ENCODE peak calls at places on chromosomes 3 and 15, in eight cellular contexts. Z is coronary artery, B is heart left ventricle, S is AG04450, C is epithelial cell of esophagus, M is osteoblast, O is nephron progenitor cell, A is tibial nerve. Q is an unnamed sample.

GRCh38 chr3:151367448-151367847 is 17.1 kb downstream of the P2RY12 start:
- DNase-seq in Z (no peak), B (no peak), S (no peak), C (no peak), M (no peak), O (no peak), A (no peak), Q (no peak)

GRCh38 chr3:9595877-9596276 is 42.3 kb upstream of the LHFPL4 start:
- DNase-seq in Z (no peak), B (no peak), S (no peak), C (peak; percentile 7), M (no peak), O (no peak), A (no peak), Q (no peak)

GRCh38 chr3:118760611-118761606 is 273.7 kb downstream of the IGSF11 start:
- DNase-seq in Z (no peak), B (no peak), S (no peak), C (no peak), M (peak; percentile 45), O (no peak), A (no peak), Q (no peak)

GRCh38 chr15:48507416-48508065 is 138.0 kb downstream of the FBN1 start:
- DNase-seq in Z (no peak), B (no peak), S (peak; percentile 11), C (peak; percentile 70), M (no peak), O (no peak), A (no peak), Q (no peak)

GRCh38 chr15:67107014-67107812 is 41.8 kb downstream of the SMAD3 start:
- DNase-seq in Z (no peak), B (peak; percentile 85), S (peak; percentile 97), C (peak; percentile 98), M (peak; percentile 92), O (no peak), A (no peak), Q (peak; percentile 99)

GRCh38 chr3:12303532-12303931 is 14.7 kb downstream of the PPARG start:
- DNase-seq in Z (no peak), B (no peak), S (peak; percentile 83), C (peak; percentile 86), M (peak; percentile 92), O (no peak), A (no peak), Q (no peak)

GRCh38 chr3:40187945-40188344 is 121.6 kb upstream of the EIF1B start:
- DNase-seq in Z (no peak), B (no peak), S (no peak), C (peak; percentile 35), M (no peak), O (no peak), A (no peak), Q (no peak)

GRCh38 chr3:66598168-66598567 is 97.3 kb upstream of the LRIG1 start:
- DNase-seq in Z (no peak), B (no peak), S (no peak), C (no peak), M (no peak), O (no peak), A (no peak), Q (no peak)

GRCh38 chr3:153980252-153980590 is 141.0 kb upstream of the ARHGEF26 start:
- DNase-seq in Z (no peak), B (no peak), S (no peak), C (peak; percentile 81), M (no peak), O (no peak), A (no peak), Q (no peak)

GRCh38 chr15:95162967-95163531 is 931.7 kb downstream of the MCTP2 start:
- DNase-seq in Z (no peak), B (no peak), S (peak; percentile 51), C (peak; percentile 94), M (no peak), O (no peak), A (no peak), Q (no peak)

GRCh38 chr3:23819599-23820360 is 14.0 kb downstream of the UBE2E1 start:
- DNase-seq in Z (no peak), B (no peak), S (no peak), C (no peak), M (no peak), O (no peak), A (no peak), Q (no peak)

DNA sequence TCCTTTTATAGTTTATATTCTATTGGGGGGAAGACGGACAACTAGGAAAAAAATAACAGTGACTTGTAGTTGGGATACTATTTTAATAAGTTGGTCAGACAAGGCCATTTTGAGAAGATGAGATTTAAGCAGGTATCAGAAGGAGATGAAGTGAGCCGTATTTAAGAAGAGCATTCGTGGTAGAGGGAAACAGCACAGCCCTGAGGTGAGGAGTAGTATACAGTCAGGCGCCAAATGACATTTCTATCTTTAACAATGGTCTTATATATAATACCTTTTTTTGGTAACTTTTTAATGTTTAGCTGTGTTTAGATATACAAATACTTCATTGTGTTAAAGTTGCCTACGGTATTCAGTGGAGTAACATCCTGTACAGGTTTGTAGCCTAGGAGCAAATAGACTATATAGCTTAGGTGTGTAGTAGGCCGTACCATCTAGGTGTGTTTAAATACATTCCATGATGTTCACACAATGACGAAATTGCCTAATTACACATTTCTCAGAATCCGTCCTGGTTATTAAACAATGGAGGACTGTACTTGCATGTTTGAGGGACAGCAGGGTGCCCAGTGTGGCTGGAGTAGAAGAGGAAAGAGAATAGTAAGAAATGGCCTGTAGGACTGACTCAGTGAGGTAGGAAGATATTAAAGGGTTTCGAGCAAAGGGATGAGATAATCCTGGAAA is 1.6 kb downstream of the NKTR start:
- DNase-seq in Z (no peak), B (no peak), S (no peak), C (peak; percentile 56), M (no peak), O (no peak), A (no peak), Q (no peak)
- TF ChIP-seq CTCF in Z (no peak), B (no peak), S (peak; percentile 39), C (peak; percentile 48), M (peak; percentile 28), O (peak; percentile 8), A (no peak), Q (peak; percentile 31)

GRCh38 chr15:81161851-81162250 is 27.8 kb downstream of the CFAP161 start:
- DNase-seq in Z (no peak), B (no peak), S (no peak), C (no peak), M (no peak), O (no peak), A (no peak), Q (no peak)

GRCh38 chr15:81161215-81161673 is 27.2 kb downstream of the CFAP161 start:
- DNase-seq in Z (no peak), B (no peak), S (no peak), C (no peak), M (no peak), O (no peak), A (no peak), Q (no peak)

GRCh38 chr15:81166949-81167816 is 29.5 kb upstream of the IL16 start:
- DNase-seq in Z (no peak), B (no peak), S (no peak), C (no peak), M (no peak), O (no peak), A (no peak), Q (no peak)

GRCh38 chr15:81165565-81165964 is 31.1 kb upstream of the IL16 start:
- DNase-seq in Z (no peak), B (no peak), S (no peak), C (no peak), M (no peak), O (no peak), A (no peak), Q (no peak)

GRCh38 chr15:81163961-81164800 is 30.1 kb downstream of the CFAP161 start:
- DNase-seq in Z (no peak), B (no peak), S (peak; percentile 90), C (peak; percentile 24), M (peak; percentile 87), O (no peak), A (no peak), Q (no peak)
- TF ChIP-seq CTCF in Z (no peak), B (no peak), S (peak; percentile 41), C (no peak), M (peak; percentile 30), O (no peak), A (no peak), Q (no peak)

DNA sequence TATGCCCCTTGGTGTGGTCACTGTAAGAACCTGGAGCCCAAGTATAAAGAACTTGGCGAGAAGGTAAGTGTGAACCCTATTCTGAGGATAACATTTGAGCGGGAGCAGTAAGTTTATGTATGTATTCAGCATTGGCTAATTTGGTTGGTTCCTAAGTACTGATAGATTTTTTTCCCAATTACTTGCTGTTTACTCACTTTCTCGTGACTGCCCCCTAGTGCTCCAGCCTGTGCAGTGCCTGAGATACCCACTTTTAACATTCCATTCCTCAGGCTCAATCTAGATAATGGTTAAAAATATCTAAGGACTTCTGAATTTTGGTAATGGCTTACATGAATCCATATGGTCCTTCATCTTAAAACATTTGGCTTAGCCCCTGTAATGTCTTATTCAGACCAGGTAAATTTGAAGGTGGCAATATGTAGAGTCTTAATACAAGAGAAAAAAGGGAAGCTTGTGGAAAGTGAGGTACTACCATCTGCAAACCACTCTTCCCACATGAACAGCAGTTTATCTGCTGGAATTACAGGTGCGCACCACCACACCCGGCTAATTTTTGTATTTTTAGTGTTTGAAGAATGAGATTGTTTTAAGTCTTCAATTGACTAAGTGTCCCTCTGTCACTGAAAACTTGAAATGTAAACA is 7.1 kb downstream of the ELL3 start:
- DNase-seq in Z (no peak), B (no peak), S (peak; percentile 49), C (peak; percentile 67), M (peak; percentile 90), O (peak; percentile 73), A (no peak), Q (no peak)
- TF ChIP-seq CTCF in Z (peak; percentile 65), B (peak; percentile 83), S (peak; percentile 91), C (peak; percentile 90), M (peak; percentile 83), O (peak; percentile 74), A (peak; percentile 54), Q (peak; percentile 99)

GRCh38 chr3:190695994-190696393 is 166.5 kb downstream of the GMNC start:
- DNase-seq in Z (no peak), B (no peak), S (no peak), C (no peak), M (no peak), O (no peak), A (no peak), Q (no peak)

GRCh38 chr3:190696777-190697501 is 165.6 kb downstream of the GMNC start:
- DNase-seq in Z (no peak), B (no peak), S (no peak), C (peak; percentile 46), M (no peak), O (no peak), A (no peak), Q (no peak)

GRCh38 chr3:190697901-190698300 is 164.6 kb downstream of the GMNC start:
- DNase-seq in Z (no peak), B (no peak), S (no peak), C (peak; percentile 52), M (no peak), O (no peak), A (no peak), Q (no peak)

GRCh38 chr3:190695225-190695624 is 167.3 kb downstream of the GMNC start:
- DNase-seq in Z (no peak), B (no peak), S (no peak), C (no peak), M (no peak), O (no peak), A (no peak), Q (no peak)

DNA sequence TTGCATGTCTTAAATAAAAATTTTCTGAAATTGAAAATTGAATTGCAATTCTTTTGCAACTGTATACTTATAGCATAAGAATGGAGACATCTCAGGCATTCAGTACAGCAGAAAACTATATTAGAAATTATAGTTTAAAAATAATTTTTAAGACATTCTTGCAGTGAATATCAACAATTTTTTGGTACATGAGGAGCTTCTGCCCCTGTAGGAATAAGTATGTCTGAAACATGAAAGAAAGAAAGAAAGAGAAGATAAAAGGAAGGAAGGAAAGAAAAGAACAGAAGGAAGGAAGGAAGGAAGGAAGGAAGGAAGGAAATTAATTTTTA is 165.0 kb downstream of the GMNC start:
- DNase-seq in Z (no peak), B (no peak), S (no peak), C (no peak), M (no peak), O (no peak), A (no peak), Q (no peak)
- TF ChIP-seq CTCF in Z (peak; percentile 16), B (no peak), S (no peak), C (no peak), M (no peak), O (peak; percentile 12), A (no peak), Q (peak; percentile 63)